ENCODE peak calls at places on chromosome 10, in seven cellular contexts. N is IMR-90, B is uterus, L is suprapubic skin, V is HCT116, F is ovary, P is stomach. W is an unnamed sample.

GRCh38 chr10:44393051-44393630 is 8.2 kb upstream of the CXCL12 start:
- DNase-seq in B (peak), V (no peak), P (no peak), N (peak), L (no peak), F (no peak), W (no peak)

GRCh38 chr10:97514344-97514743 is 15.6 kb downstream of the UBTD1 start:
- DNase-seq in V (no peak), N (no peak), F (no peak), P (no peak), L (no peak), B (no peak), W (no peak)

GRCh38 chr10:126080303-126080825 is 184.0 kb downstream of the FANK1 start:
- DNase-seq in V (no peak), L (no peak), P (no peak), F (no peak), N (no peak), B (no peak), W (no peak)

GRCh38 chr10:88525371-88526079 is 57.6 kb downstream of the RNLS start:
- DNase-seq in B (no peak), L (no peak), V (peak), F (no peak), N (peak), P (peak), W (no peak)

GRCh38 chr10:97689637-97690036 is 2.6 kb upstream of the AVPI1 start:
- DNase-seq in N (peak), L (peak), P (peak), F (no peak), B (no peak), V (peak), W (peak)

GRCh38 chr10:58180633-58181032 is 87.1 kb downstream of the IPMK start:
- DNase-seq in V (no peak), N (peak), F (no peak), P (no peak), B (no peak), L (no peak), W (no peak)

GRCh38 chr10:69004821-69005220 is 16.2 kb downstream of the KIFBP start:
- DNase-seq in V (peak), F (no peak), N (peak), L (no peak), P (no peak), B (no peak), W (peak)

GRCh38 chr10:98328163-98328562 is 60.2 kb upstream of the LOXL4 start:
- DNase-seq in F (no peak), L (no peak), B (no peak), P (no peak), N (no peak), V (no peak), W (no peak)

GRCh38 chr10:80196270-80196949 is 8.9 kb downstream of the ANXA11 start:
- DNase-seq in P (peak), V (peak), N (peak), L (no peak), B (no peak), F (no peak), W (no peak)

GRCh38 chr10:17428616-17429097 is 25.7 kb downstream of the ST8SIA6 start:
- DNase-seq in L (no peak), P (no peak), B (no peak), V (no peak), N (no peak), F (no peak), W (peak)

GRCh38 chr10:120962386-120963052 is 111.4 kb downstream of the WDR11 start:
- DNase-seq in V (no peak), B (no peak), N (no peak), L (no peak), F (no peak), P (no peak), W (no peak)

GRCh38 chr10:61663466-61663865 is 737 bp downstream of the CABCOCO1 start:
- DNase-seq in F (no peak), P (no peak), V (no peak), L (no peak), B (no peak), N (no peak), W (no peak)

GRCh38 chr10:31590023-31590800 is 271.2 kb downstream of the ZEB1 start:
- DNase-seq in B (no peak), N (peak), P (no peak), V (no peak), L (no peak), F (no peak), W (no peak)

GRCh38 chr10:74249865-74250264 is 98.8 kb downstream of the ADK start:
- DNase-seq in N (peak), P (no peak), V (no peak), L (no peak), F (no peak), B (no peak), W (no peak)

GRCh38 chr10:132675031-132675740 is 110.8 kb downstream of the NKX6-2 start:
- DNase-seq in F (no peak), V (no peak), L (peak), N (no peak), B (no peak), P (no peak), W (no peak)

GRCh38 chr10:50275650-50276235 is 24.4 kb upstream of the ASAH2 start:
- DNase-seq in F (no peak), V (no peak), B (no peak), L (no peak), P (peak), N (peak), W (peak)

GRCh38 chr10:17980796-17981195 is 29.1 kb downstream of the SLC39A12 start:
- DNase-seq in F (no peak), N (peak), V (no peak), L (no peak), P (no peak), B (no peak), W (no peak)

GRCh38 chr10:71294856-71295255 is 24.2 kb upstream of the SLC29A3 start:
- DNase-seq in P (no peak), F (no peak), L (no peak), V (no peak), N (no peak), B (no peak), W (no peak)

GRCh38 chr10:5910323-5911100 is 20.5 kb downstream of the FBH1 start:
- DNase-seq in P (no peak), N (no peak), L (peak), B (no peak), F (peak), V (no peak), W (no peak)

GRCh38 chr10:34967411-34967880 is 122.7 kb downstream of the CUL2 start:
- DNase-seq in B (peak), N (peak), L (no peak), V (no peak), P (peak), F (peak), W (no peak)

GRCh38 chr10:31940839-31941653 is 12.4 kb upstream of the ARHGAP12 start:
- DNase-seq in V (peak), F (no peak), L (peak), B (no peak), P (peak), N (peak), W (no peak)

GRCh38 chr10:100507357-100507732 is 12.3 kb downstream of the SEC31B start:
- DNase-seq in F (no peak), P (no peak), L (no peak), V (no peak), N (no peak), B (no peak), W (no peak)

GRCh38 chr10:17227367-17228080 is 517 bp upstream of the VIM start:
- DNase-seq in F (no peak), L (no peak), V (no peak), P (no peak), B (no peak), N (peak), W (peak)

GRCh38 chr10:34906021-34906965 is 91.2 kb upstream of the PARD3 start:
- DNase-seq in V (no peak), B (no peak), F (no peak), P (no peak), L (no peak), N (peak), W (no peak)

GRCh38 chr10:94349327-94349726 is 13.4 kb downstream of the NOC3L start:
- DNase-seq in L (no peak), N (no peak), V (no peak), P (no peak), B (no peak), F (no peak), W (no peak)

GRCh38 chr10:133335238-133336122 is 1.2 kb downstream of the CALY start:
- DNase-seq in F (peak), B (no peak), P (peak), N (peak), V (no peak), L (no peak), W (peak)

GRCh38 chr10:89505606-89506005 is 29.8 kb downstream of the SLC16A12 start:
- DNase-seq in L (no peak), F (no peak), P (no peak), N (no peak), V (no peak), B (no peak), W (no peak)

GRCh38 chr10:42781893-42782445 is 626 bp upstream of the BMS1 start:
- DNase-seq in V (no peak), F (no peak), N (no peak), B (peak), L (no peak), P (no peak), W (no peak)

DNA sequence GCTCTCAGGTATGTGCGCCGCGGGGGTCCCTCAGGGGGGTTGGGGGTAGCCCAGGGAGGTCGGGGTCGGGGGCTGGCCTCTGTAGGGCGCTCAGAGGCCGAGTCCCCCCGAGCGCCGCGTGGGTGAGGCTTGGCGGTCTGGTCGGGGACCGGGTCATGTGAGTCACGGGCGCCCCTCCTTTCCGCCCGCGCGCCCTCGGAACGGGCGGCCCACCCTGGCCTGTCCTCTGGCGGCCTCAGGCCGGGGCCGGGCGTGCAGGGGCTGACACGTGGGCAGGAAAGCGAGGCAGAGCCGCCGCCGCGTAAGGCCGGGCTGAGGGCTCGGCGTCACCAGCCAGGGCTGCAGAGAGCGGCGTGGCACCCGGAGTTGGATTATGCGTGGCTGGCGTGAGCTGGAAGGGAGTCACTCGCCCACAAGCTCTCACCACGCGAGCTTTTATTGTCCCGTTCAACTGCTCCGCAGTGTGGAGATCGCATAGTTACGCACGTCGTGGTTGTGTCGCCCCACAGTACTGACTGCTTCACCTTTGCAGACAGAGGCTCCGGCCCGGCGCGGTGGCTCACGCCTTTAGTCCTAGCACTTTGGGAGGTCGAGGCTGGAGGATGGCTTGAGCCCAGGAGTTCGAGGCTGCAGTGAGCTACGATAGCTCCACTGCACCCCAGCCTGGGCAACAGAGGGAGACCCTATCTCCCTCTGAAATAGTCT is 387 bp downstream of the SHLD2 start:
- DNase-seq in B (peak), V (peak), F (peak), P (peak), N (peak), L (peak), W (peak)
- TF ChIP-seq POLR2A in B (no peak), V (peak), F (peak), P (no peak), N (peak), L (no peak), W (peak)

GRCh38 chr10:14837003-14837755 is 658 bp downstream of the CDNF start:
- DNase-seq in V (no peak), N (no peak), P (no peak), L (no peak), B (no peak), F (no peak), W (no peak)

GRCh38 chr10:14840178-14840577 is 2.1 kb downstream of the HSPA14 start:
- DNase-seq in L (no peak), P (no peak), F (no peak), N (no peak), B (no peak), V (no peak), W (no peak)

GRCh38 chr10:14838582-14839304 is 637 bp downstream of the HSPA14 start:
- DNase-seq in P (peak), V (no peak), F (peak), L (peak), N (no peak), B (peak), W (peak)

GRCh38 chr10:14837756-14838581 is at the start of the genes CDNF, HSPA14 and MSANTD7:
- DNase-seq in N (peak), P (peak), V (peak), F (peak), L (peak), B (peak), W (peak)

DNA sequence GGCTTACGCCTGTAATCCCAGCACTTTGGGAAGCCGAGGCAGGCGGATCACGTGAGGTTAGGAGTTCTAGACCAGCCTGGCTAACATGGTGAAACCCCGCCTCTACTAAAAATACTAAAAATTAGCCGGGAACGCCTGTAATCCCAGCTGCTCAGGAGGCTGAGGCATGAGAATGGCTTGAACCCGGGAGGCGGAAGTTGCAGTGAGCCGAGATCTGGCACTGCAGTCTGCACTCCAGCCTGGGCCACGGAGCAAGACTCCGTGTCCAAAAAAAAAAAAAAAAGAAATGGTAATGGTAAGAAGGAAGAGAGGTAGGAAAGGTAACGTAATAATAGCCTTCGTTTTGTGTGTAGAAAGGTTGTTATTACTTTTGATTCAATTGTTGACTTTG is 1.2 kb downstream of the HSPA14 start:
- DNase-seq in F (no peak), V (no peak), L (no peak), N (no peak), B (no peak), P (no peak), W (peak)
- TF ChIP-seq POLR2A in F (no peak), V (no peak), L (no peak), N (no peak), B (no peak), P (no peak), W (no peak)

DNA sequence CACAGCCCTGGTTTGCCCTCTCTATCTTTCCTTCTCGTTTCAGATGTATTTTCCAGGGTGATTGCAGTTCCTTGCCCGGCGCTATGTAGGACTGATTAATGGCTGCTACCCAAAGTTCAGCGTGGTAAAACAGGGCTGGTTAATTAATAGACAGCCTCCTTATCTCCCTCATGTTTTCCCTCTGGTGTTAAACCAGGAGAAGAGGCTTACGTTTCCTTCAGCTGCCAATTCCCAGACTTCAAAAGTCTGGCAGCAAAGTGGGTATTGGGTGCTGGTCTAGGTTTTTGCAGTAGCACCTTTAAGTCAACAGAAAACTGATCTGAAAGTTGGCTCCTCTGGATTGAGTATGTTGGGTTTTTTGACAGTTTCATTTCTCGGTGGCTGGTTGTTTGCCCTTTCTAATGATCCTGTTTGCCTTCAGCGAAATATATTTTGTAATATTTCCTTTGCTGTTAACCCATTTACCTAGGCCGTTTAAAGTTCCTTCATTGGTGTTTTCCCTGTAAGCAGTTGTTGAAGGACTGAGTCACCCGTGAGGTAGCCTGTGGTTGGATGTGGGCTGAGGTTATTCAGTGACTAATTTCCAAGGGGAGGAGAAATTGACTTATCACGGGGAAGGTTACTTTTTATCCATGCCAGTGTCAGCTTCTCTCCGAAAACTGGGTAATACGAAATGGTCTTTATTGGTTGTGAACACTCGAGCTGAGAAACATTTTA is 257.1 kb downstream of the KIAA1217 start:
- DNase-seq in B (no peak), L (no peak), F (no peak), N (peak), P (peak), V (peak), W (peak)
- TF ChIP-seq POLR2A in B (no peak), L (no peak), F (no peak), N (peak), P (no peak), V (no peak), W (no peak)

DNA sequence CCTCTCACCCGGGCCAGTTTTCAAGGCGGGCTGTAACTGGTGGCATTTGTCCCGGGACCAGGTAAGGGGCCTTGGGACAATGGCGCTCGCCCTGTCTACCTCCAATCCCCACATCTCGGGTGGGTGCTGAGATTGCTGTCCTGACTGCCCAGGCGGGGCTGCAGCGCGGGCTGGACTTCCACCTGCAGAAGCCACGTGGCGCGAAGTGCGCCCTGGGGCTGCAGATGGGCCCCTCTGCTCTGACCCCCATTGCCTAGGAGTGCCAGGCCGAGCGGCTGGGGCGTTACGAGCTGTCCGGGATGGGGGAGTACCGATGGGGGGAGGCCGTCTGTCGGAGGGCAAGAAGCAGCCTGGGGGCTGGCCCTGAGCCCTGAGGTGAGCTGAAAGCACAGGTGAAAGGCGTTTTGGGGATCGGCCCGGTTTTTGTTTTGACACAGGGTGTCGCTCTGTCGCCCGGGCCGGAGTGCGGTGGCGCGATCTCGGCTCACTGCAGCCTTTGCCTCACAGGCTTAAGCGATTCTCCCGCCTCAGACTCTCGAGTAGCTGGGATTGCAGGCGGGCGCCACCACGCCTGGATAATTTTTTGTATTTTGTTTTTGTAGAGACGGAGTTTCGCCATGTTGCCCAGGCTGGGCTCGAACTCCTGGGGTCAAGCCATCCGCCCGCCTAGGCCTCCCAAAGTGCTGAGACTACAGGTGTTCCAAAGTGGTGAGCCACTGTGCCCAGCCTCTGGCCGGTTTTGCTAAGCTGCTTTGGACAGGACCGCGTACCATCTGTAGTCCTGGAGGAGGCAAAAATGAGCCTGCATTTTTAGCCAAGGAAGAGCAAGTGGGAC is at the start of gene SFXN2:
- DNase-seq in B (no peak), L (peak), F (no peak), V (no peak), P (peak), N (no peak), W (peak)
- TF ChIP-seq POLR2A in B (no peak), L (no peak), F (no peak), V (peak), P (no peak), N (no peak), W (peak)

GRCh38 chr10:75404335-75405200 is 3.0 kb upstream of the ZNF503 start:
- DNase-seq in V (no peak), F (peak), P (peak), B (peak), N (no peak), L (no peak), W (no peak)
- TF ChIP-seq POLR2A in V (no peak), F (no peak), P (no peak), B (no peak), N (no peak), L (no peak), W (no peak)

DNA sequence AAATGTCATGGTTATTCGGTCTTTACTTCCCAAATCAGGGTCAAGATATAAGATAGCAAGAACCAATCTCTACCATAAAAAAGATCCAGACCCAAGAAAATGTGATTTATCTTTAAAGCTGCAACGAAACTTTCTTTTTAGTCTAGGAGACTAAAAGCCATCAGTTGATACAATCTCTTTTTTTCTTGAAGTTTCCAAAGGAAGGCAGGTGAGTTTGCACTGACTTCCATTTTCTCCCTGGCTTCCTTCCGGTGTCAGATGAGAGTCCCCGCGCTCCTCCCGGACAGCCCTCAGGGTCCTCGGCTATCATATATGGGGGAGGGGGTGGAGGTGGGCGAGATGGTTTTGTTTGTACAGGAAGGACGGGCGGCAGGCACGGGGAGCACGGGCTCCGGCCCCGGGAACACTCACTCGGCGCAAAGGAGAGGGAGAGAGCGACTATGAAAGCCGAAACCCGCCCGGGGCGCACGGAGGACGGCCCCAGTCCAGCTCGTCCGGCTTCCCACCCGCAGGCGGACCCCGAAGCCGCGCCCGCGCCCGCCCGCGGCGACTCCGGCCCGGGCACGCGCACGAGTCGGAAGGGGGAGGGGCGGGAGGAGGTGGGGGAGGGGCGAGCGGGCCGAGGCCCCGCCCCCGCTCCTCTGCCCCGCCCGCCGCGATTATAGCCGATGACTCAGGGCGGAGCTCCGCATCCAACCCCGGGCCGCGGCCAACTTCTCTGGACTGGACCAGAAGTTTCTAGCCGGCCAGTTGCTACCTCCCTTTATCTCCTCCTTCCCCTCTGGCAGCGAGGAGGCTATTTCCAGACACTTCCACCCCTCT is at the start of gene BAG3:
- DNase-seq in F (peak), P (peak), B (peak), N (peak), L (peak), V (peak), W (peak)
- TF ChIP-seq POLR2A in F (peak), P (peak), B (no peak), N (peak), L (no peak), V (peak), W (peak)

GRCh38 chr10:8053446-8054242 is 844 bp upstream of the GATA3 start:
- DNase-seq in N (peak), L (peak), F (peak), B (peak), P (peak), V (peak), W (peak)
- TF ChIP-seq POLR2A in N (no peak), L (no peak), F (no peak), B (no peak), P (no peak), V (no peak), W (no peak)

GRCh38 chr10:114937962-114938817 is at the start of gene TRUB1:
- DNase-seq in B (peak), L (peak), N (peak), P (peak), V (peak), F (peak), W (peak)
- TF ChIP-seq POLR2A in B (peak), L (no peak), N (peak), P (no peak), V (peak), F (peak), W (peak)